ENCODE peak calls at places on chromosomes 2 and 18, in ten cellular contexts. M, F, N, Y, U, X, J, Q, R and Z are unnamed samples.

GRCh38 chr2:67145851-67146250 is 251.3 kb upstream of the ETAA1 start:
- DNase-seq in M (no peak), F (no peak), N (no peak), Y (peak; percentile 38), U (no peak), X (no peak), J (no peak), Q (no peak), R (no peak), Z (no peak)

GRCh38 chr2:216341151-216341550 is 31.1 kb downstream of the MARCHF4 start:
- DNase-seq in M (no peak), F (no peak), N (no peak), Y (no peak), U (no peak), X (no peak), J (no peak), Q (no peak), R (no peak), Z (no peak)

GRCh38 chr2:71330155-71330554 is 1.4 kb upstream of the ZNF638 start:
- DNase-seq in M (no peak), F (no peak), N (no peak), Y (no peak), U (no peak), X (no peak), J (no peak), Q (no peak), R (no peak), Z (no peak)

GRCh38 chr18:49398331-49398730 is 62.1 kb downstream of the DYM start:
- DNase-seq in M (no peak), F (no peak), N (no peak), Y (no peak), U (no peak), X (no peak), J (no peak), Q (no peak), R (no peak), Z (no peak)

GRCh38 chr2:102155703-102156515 is 13.4 kb downstream of the IL1R1 start:
- DNase-seq in M (no peak), F (peak; percentile 40), N (no peak), Y (peak; percentile 94), U (no peak), X (no peak), J (no peak), Q (no peak), R (no peak), Z (no peak)

GRCh38 chr18:10908760-10909159 is 240.6 kb downstream of the PIEZO2 start:
- DNase-seq in M (no peak), F (no peak), N (no peak), Y (no peak), U (no peak), X (no peak), J (no peak), Q (no peak), R (no peak), Z (no peak)

GRCh38 chr2:37711831-37712230 is 40.4 kb upstream of the CDC42EP3 start:
- DNase-seq in M (no peak), F (no peak), N (no peak), Y (peak; percentile 78), U (no peak), X (no peak), J (no peak), Q (no peak), R (no peak), Z (no peak)

GRCh38 chr2:230492107-230492506 is 76.1 kb downstream of the SP100 start:
- DNase-seq in M (no peak), F (no peak), N (no peak), Y (no peak), U (no peak), X (no peak), J (no peak), Q (no peak), R (no peak), Z (no peak)

GRCh38 chr2:72220170-72220569 is 72.5 kb upstream of the CYP26B1 start:
- DNase-seq in M (no peak), F (no peak), N (no peak), Y (peak; percentile 34), U (peak; percentile 12), X (no peak), J (no peak), Q (peak; percentile 54), R (no peak), Z (no peak)

GRCh38 chr2:162126145-162126926 is 25.7 kb downstream of the GCG start:
- DNase-seq in M (no peak), F (no peak), N (no peak), Y (peak; percentile 78), U (no peak), X (no peak), J (no peak), Q (peak; percentile 71), R (no peak), Z (no peak)

GRCh38 chr18:58618822-58619553 is 9.9 kb downstream of the ALPK2 start:
- DNase-seq in M (no peak), F (no peak), N (no peak), Y (no peak), U (no peak), X (no peak), J (no peak), Q (no peak), R (no peak), Z (no peak)

GRCh38 chr2:67526283-67526682 is 129.2 kb downstream of the ETAA1 start:
- DNase-seq in M (no peak), F (no peak), N (no peak), Y (peak; percentile 98), U (no peak), X (no peak), J (no peak), Q (no peak), R (no peak), Z (no peak)